ENCODE peak calls at places on chromosomes 6 and 20, in five cellular contexts. L is GM12865, R is immature natural killer cell, E is cardiac muscle cell, W is GOT3. M is an unnamed sample.

GRCh38 chr6:89782222-89782621 is 37.4 kb downstream of the MDN1 start:
- DNase-seq in W (no peak), L (no peak), E (no peak), R (no peak), M (no peak)

GRCh38 chr6:366389-366788 is 25.2 kb upstream of the IRF4 start:
- DNase-seq in R (no peak), L (no peak), E (no peak), W (no peak), M (no peak)

GRCh38 chr6:107154131-107154906 is 39.0 kb upstream of the BEND3 start:
- DNase-seq in L (no peak), W (no peak), E (no peak), R (no peak), M (no peak)

GRCh38 chr6:144340541-144341371 is 55.6 kb downstream of the UTRN start:
- DNase-seq in L (no peak), W (no peak), R (no peak), E (no peak), M (no peak)

GRCh38 chr20:10556519-10557083 is 117.2 kb downstream of the JAG1 start:
- DNase-seq in L (no peak), W (no peak), E (no peak), R (no peak), M (no peak)

GRCh38 chr6:69416739-69417138 is 380.1 kb downstream of the LMBRD1 start:
- DNase-seq in R (no peak), L (no peak), E (no peak), W (no peak), M (no peak)

GRCh38 chr6:119310486-119311036 is 39.0 kb downstream of the MAN1A1 start:
- DNase-seq in W (no peak), L (no peak), R (no peak), E (no peak), M (no peak)

GRCh38 chr6:84074988-84075781 is 41.6 kb downstream of the MRAP2 start:
- DNase-seq in L (no peak), R (no peak), E (no peak), W (no peak), M (no peak)

GRCh38 chr6:154039231-154039842 is at the start of gene OPRM1:
- DNase-seq in R (no peak), W (no peak), L (peak; percentile 22), E (peak; percentile 91), M (no peak)

GRCh38 chr20:47392015-47392720 is 35.7 kb upstream of the ZMYND8 start:
- DNase-seq in E (no peak), W (peak; percentile 54), L (peak; percentile 81), R (no peak), M (peak; percentile 71)

GRCh38 chr20:42986143-42986773 is 203.4 kb downstream of the PTPRT start:
- DNase-seq in L (no peak), W (no peak), E (no peak), R (no peak), M (no peak)

GRCh38 chr20:36794116-36794474 is 20.5 kb upstream of the DSN1 start:
- DNase-seq in W (no peak), R (no peak), E (no peak), L (no peak), M (no peak)

GRCh38 chr20:38935967-38936407 is 9.8 kb downstream of the FAM83D start:
- DNase-seq in E (no peak), R (no peak), W (no peak), L (no peak), M (no peak)

GRCh38 chr20:59708326-59708725 is 104.0 kb downstream of the PHACTR3 start:
- DNase-seq in R (no peak), L (no peak), W (no peak), E (no peak), M (no peak)

GRCh38 chr6:168037856-168038255 is 40.4 kb downstream of the KIF25 start:
- DNase-seq in R (no peak), L (no peak), E (no peak), W (no peak), M (no peak)

GRCh38 chr6:31971279-31971992 is 502 bp downstream of the DXO start:
- DNase-seq in W (no peak), E (no peak), R (no peak), L (no peak), M (no peak)

GRCh38 chr6:2861071-2861821 is 19.6 kb upstream of the SERPINB1 start:
- DNase-seq in W (no peak), R (peak; percentile 39), E (no peak), L (peak; percentile 85), M (no peak)

GRCh38 chr6:24547243-24547642 is 52.5 kb downstream of the ALDH5A1 start:
- DNase-seq in L (peak; percentile 42), R (no peak), E (peak; percentile 58), W (no peak), M (no peak)

GRCh38 chr20:1567392-1568165 is 10.1 kb upstream of the SIRPD start:
- DNase-seq in E (no peak), R (no peak), W (no peak), L (no peak), M (peak; percentile 67)

GRCh38 chr6:139970591-139970991 is 596.1 kb upstream of the CITED2 start:
- DNase-seq in L (no peak), R (no peak), W (no peak), E (no peak), M (no peak)

GRCh38 chr6:121366184-121366521 is 31.9 kb upstream of the TBC1D32 start:
- DNase-seq in L (no peak), E (no peak), W (no peak), R (no peak), M (no peak)

GRCh38 chr6:136035378-136036070 is 184.0 kb downstream of the PDE7B start:
- DNase-seq in L (no peak), W (no peak), R (no peak), E (no peak), M (no peak)

GRCh38 chr20:46253391-46253790 is 54.9 kb downstream of the CDH22 start:
- DNase-seq in E (no peak), L (no peak), W (no peak), R (no peak), M (no peak)

GRCh38 chr6:47034421-47034820 is 7.7 kb downstream of the ADGRF1 start:
- DNase-seq in L (no peak), E (no peak), W (no peak), R (no peak), M (no peak)

GRCh38 chr6:136031982-136032381 is 180.5 kb downstream of the PDE7B start:
- DNase-seq in W (no peak), R (no peak), L (peak; percentile 4), E (peak; percentile 22), M (peak; percentile 25)